ENCODE peak calls at places on chromosomes 2 and 18, in seven cellular contexts. B is psoas muscle, K is IMR-90, J is mucosa of descending colon, G is spleen, E is transverse colon, O is stomach. N is an unnamed sample.
A peak's percentile ranks its signal among the peaks of the same experiment; 100 is the strongest.

GRCh38 chr2:40103163-40103562 is 324.1 kb upstream of the THUMPD2 start:
- DNase-seq in B (no peak), K (peak; percentile 77), J (no peak), G (no peak), E (no peak), O (no peak), N (no peak)

GRCh38 chr2:162925595-162925994 is 87.0 kb upstream of the KCNH7 start:
- DNase-seq in B (no peak), K (no peak), J (no peak), G (no peak), E (no peak), O (no peak), N (no peak)

GRCh38 chr2:88690591-88691338 is 708 bp upstream of the RPIA start:
- DNase-seq in B (peak; percentile 61), K (peak; percentile 2), J (peak; percentile 70), G (peak; percentile 87), E (peak; percentile 60), O (peak; percentile 53), N (peak; percentile 78)

GRCh38 chr2:230842473-230842872 is 22.3 kb upstream of the ITM2C start:
- DNase-seq in B (no peak), K (no peak), J (no peak), G (no peak), E (peak; percentile 40), O (no peak), N (no peak)

GRCh38 chr2:206642075-206643025 is at the start of gene FAM237A:
- DNase-seq in B (no peak), K (peak; percentile 57), J (no peak), G (no peak), E (no peak), O (no peak), N (peak; percentile 62)

GRCh38 chr2:56671973-56672569 is 488.3 kb downstream of the CCDC85A start:
- DNase-seq in B (peak; percentile 35), K (no peak), J (no peak), G (peak; percentile 47), E (no peak), O (no peak), N (no peak)

GRCh38 chr2:8191427-8191826 is 490.4 kb upstream of the ID2 start:
- DNase-seq in B (no peak), K (peak; percentile 77), J (no peak), G (no peak), E (no peak), O (no peak), N (no peak)

GRCh38 chr2:146239392-146240135 is 1605.3 kb upstream of the ACVR2A start:
- DNase-seq in B (no peak), K (peak; percentile 93), J (no peak), G (no peak), E (no peak), O (no peak), N (no peak)

GRCh38 chr2:212990697-212991096 is 160.7 kb downstream of the IKZF2 start:
- DNase-seq in B (no peak), K (peak; percentile 53), J (no peak), G (no peak), E (no peak), O (no peak), N (no peak)

GRCh38 chr2:112642961-112643360 is 2.8 kb upstream of the SLC20A1 start:
- DNase-seq in B (no peak), K (no peak), J (no peak), G (no peak), E (no peak), O (no peak), N (no peak)

GRCh38 chr2:89829828-89830227 is 1138.4 kb downstream of the RPIA start:
- DNase-seq in B (no peak), K (peak; percentile 42), J (no peak), G (no peak), E (no peak), O (no peak), N (no peak)

GRCh38 chr2:23588788-23589187 is 203.8 kb downstream of the KLHL29 start:
- DNase-seq in B (no peak), K (peak; percentile 9), J (no peak), G (peak; percentile 41), E (no peak), O (no peak), N (peak; percentile 16)

GRCh38 chr2:176385838-176386237 is 116.6 kb downstream of the MTX2 start:
- DNase-seq in B (no peak), K (no peak), J (no peak), G (no peak), E (no peak), O (no peak), N (no peak)

GRCh38 chr2:25041307-25041927 is 459 bp upstream of the EFR3B start:
- DNase-seq in B (peak; percentile 76), K (peak; percentile 32), J (peak; percentile 75), G (peak; percentile 89), E (peak; percentile 70), O (peak; percentile 69), N (peak; percentile 84)

GRCh38 chr2:181953773-181954537 is 31.7 kb upstream of the PPP1R1C start:
- DNase-seq in B (peak; percentile 58), K (peak; percentile 62), J (peak; percentile 50), G (peak; percentile 77), E (peak; percentile 75), O (peak; percentile 73), N (peak; percentile 63)
- H3K4me3 ChIP-seq in B (peak overlapping the region; percentile 13), K (no peak overlapping the region), J (no peak overlapping the region), G (no peak overlapping the region), E (no peak overlapping the region), O (peak overlapping the region; percentile 38), N (no peak overlapping the region)

GRCh38 chr2:30074023-30074422 is 72.8 kb upstream of the YPEL5 start:
- DNase-seq in B (no peak), K (no peak), J (no peak), G (no peak), E (no peak), O (no peak), N (no peak)

GRCh38 chr2:30072250-30072842 is 74.5 kb upstream of the YPEL5 start:
- DNase-seq in B (no peak), K (peak; percentile 72), J (peak; percentile 38), G (no peak), E (peak; percentile 63), O (peak; percentile 64), N (no peak)

GRCh38 chr2:30073523-30073922 is 73.3 kb upstream of the YPEL5 start:
- DNase-seq in B (no peak), K (no peak), J (no peak), G (no peak), E (no peak), O (no peak), N (no peak)

GRCh38 chr2:30068067-30068466 is 78.7 kb upstream of the YPEL5 start:
- DNase-seq in B (no peak), K (no peak), J (no peak), G (no peak), E (peak; percentile 9), O (no peak), N (no peak)
- TF ChIP-seq CTCF in B (no peak), K (no peak), J (no peak), G (no peak), E (no peak), O (no peak), N (no peak)

GRCh38 chr2:69260666-69261065 is 126.4 kb downstream of the GFPT1 start:
- DNase-seq in B (no peak), K (peak; percentile 68), J (no peak), G (no peak), E (no peak), O (no peak), N (no peak)
- H3K9me3 ChIP-seq in B (peaks cover 15% of the 10 kb centered on the region), K (peaks cover 10% of the 10 kb centered on the region), J (peaks cover 20% of the 10 kb centered on the region), G (peaks cover 4% of the 10 kb centered on the region), E (peaks cover 17% of the 10 kb centered on the region), O (peaks cover 21% of the 10 kb centered on the region), N (peaks cover 12% of the 10 kb centered on the region)

GRCh38 chr18:63207825-63208224 is 111.7 kb downstream of the BCL2 start:
- DNase-seq in B (no peak), K (no peak), J (no peak), G (no peak), E (no peak), O (no peak), N (no peak)
- H3K4me3 ChIP-seq in B (no peak overlapping the region), K (no peak overlapping the region), J (no peak overlapping the region), G (no peak overlapping the region), E (no peak overlapping the region), O (no peak overlapping the region), N (no peak overlapping the region)

GRCh38 chr2:151630372-151630771 is 103.9 kb downstream of the NEB start:
- DNase-seq in B (no peak), K (no peak), J (no peak), G (no peak), E (no peak), O (no peak), N (no peak)

GRCh38 chr2:151638188-151638933 is 95.9 kb downstream of the NEB start:
- DNase-seq in B (no peak), K (no peak), J (no peak), G (no peak), E (peak; percentile 13), O (no peak), N (no peak)

GRCh38 chr2:151637284-151637781 is 96.9 kb downstream of the NEB start:
- DNase-seq in B (no peak), K (no peak), J (no peak), G (peak; percentile 87), E (peak; percentile 23), O (no peak), N (no peak)

GRCh38 chr2:151634726-151635467 is 99.4 kb downstream of the NEB start:
- DNase-seq in B (no peak), K (peak; percentile 2), J (no peak), G (no peak), E (no peak), O (no peak), N (no peak)

DNA sequence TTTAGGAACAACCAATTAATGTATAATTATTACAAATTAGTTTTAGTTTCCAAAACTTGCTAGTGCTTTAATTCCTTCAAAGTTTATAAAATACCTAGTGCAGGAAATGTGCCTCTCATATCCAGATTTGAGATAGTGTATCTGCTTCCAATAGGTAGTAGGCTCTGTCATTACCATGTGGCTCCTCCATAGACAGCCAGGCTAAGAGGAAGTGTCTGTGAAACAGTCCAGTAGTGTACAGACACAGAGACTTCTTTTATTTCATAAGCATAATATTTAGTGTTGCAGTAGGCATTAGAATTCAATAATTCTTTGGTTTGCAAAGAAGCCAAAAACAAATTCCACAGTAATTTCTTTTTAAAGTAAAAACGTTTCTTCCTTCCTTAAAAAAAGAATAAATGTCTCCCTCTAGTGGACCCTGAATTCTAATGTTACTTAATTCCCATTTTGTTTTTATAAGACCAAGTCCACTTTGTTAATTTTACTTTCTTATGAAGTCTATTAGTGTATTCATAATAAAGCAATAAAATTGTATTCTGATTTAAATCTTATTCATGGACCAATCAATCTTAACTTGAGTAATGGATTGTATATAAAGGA is 101.2 kb downstream of the NEB start:
- DNase-seq in B (no peak), K (peak; percentile 22), J (no peak), G (no peak), E (no peak), O (no peak), N (no peak)
- TF ChIP-seq CTCF in B (no peak), K (peak; percentile 36), J (no peak), G (peak; percentile 24), E (no peak), O (no peak), N (peak; percentile 45)

DNA sequence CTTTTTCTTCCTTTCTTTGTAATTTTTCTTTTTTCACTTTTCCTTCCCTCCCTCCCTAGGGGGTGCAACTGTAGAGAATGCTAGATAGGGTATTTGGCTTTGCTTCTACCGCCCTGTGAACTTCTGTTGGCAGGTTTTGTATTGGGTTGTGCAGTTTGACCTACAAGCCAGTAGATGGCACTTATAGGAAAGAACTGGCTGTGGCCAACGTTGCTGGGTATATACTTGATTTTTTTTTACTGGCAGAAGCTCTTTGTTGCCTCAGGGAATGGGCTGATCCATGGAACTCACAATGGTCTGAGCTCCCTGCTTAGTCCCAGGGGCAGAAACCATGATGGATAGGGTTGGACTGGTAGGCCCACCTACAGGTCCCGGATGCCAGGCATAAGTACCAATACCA is 1019.5 kb upstream of the LRRTM1 start:
- DNase-seq in B (no peak), K (no peak), J (no peak), G (no peak), E (no peak), O (no peak), N (no peak)
- H3K9me3 ChIP-seq in B (no peaks in the 10 kb centered on the region), K (peaks cover 6% of the 10 kb centered on the region), J (peaks cover 5% of the 10 kb centered on the region), G (peaks cover 5% of the 10 kb centered on the region), E (no peaks in the 10 kb centered on the region), O (peaks cover 20% of the 10 kb centered on the region), N (no peaks in the 10 kb centered on the region)

N was measured in upper lobe of right lung.